ENCODE peak calls at places on chromosome 14, in six cellular contexts. Q is OCI-LY7, F is breast epithelium, U is IMR-90, S is Caco-2, A is heart left ventricle. C is an unnamed sample.

GRCh38 chr14:104970231-104971068 is 7.7 kb downstream of the AHNAK2 start:
- DNase-seq in A (peak), U (peak), S (no peak), F (no peak), Q (no peak), C (no peak)

GRCh38 chr14:45838597-45838996 is 585.6 kb upstream of the MIS18BP1 start:
- DNase-seq in S (no peak), A (no peak), Q (peak), U (no peak), F (no peak), C (no peak)

GRCh38 chr14:106228541-106229158 is 702.3 kb downstream of the TMEM121 start:
- DNase-seq in U (no peak), F (no peak), A (no peak), Q (peak), S (no peak), C (no peak)

GRCh38 chr14:71932229-71932951 is at the start of gene RGS6:
- DNase-seq in U (no peak), A (peak), Q (no peak), S (no peak), F (no peak), C (no peak)

GRCh38 chr14:103123634-103124500 is 606 bp downstream of the TNFAIP2 start:
- DNase-seq in S (no peak), U (no peak), A (peak), F (no peak), Q (no peak), C (no peak)

GRCh38 chr14:51482112-51482511 is 169.6 kb upstream of the FRMD6 start:
- DNase-seq in U (no peak), S (no peak), F (no peak), A (no peak), Q (no peak), C (no peak)

GRCh38 chr14:37583358-37584210 is 11.5 kb downstream of the FOXA1 start:
- DNase-seq in A (no peak), F (peak), U (no peak), Q (no peak), S (peak), C (no peak)

GRCh38 chr14:64539186-64539552 is 1.4 kb upstream of the HSPA2 start:
- DNase-seq in F (no peak), S (no peak), A (no peak), U (no peak), Q (no peak), C (no peak)

GRCh38 chr14:103662591-103662990 is 33.6 kb downstream of the KLC1 start:
- DNase-seq in A (no peak), Q (no peak), F (no peak), U (no peak), S (no peak), C (no peak)

GRCh38 chr14:24072436-24072835 is 1.1 kb downstream of the CPNE6 start:
- DNase-seq in A (no peak), F (no peak), Q (no peak), U (no peak), S (no peak), C (no peak)

GRCh38 chr14:101527987-101528386 is 33.3 kb upstream of the DIO3 start:
- DNase-seq in U (no peak), S (no peak), A (no peak), F (no peak), Q (no peak), C (no peak)

GRCh38 chr14:64444984-64445845 is 20.1 kb upstream of the AKAP5 start:
- DNase-seq in Q (no peak), U (peak), A (no peak), F (no peak), S (no peak), C (no peak)

GRCh38 chr14:70640938-70641547 is 673 bp upstream of the TTC9 start:
- DNase-seq in S (no peak), F (no peak), A (no peak), Q (peak), U (peak), C (no peak)

GRCh38 chr14:91883770-91884169 is 16.4 kb upstream of the TC2N start:
- DNase-seq in F (no peak), Q (no peak), S (no peak), A (peak), U (no peak), C (no peak)

GRCh38 chr14:68695871-68696665 is 96.8 kb downstream of the ZFP36L1 start:
- DNase-seq in F (no peak), S (no peak), U (no peak), A (no peak), Q (no peak), C (no peak)

GRCh38 chr14:78921856-78922255 is 751.7 kb downstream of the NRXN3 start:
- DNase-seq in U (peak), F (no peak), S (no peak), Q (no peak), A (no peak), C (no peak)

GRCh38 chr14:53128706-53129105 is 24.4 kb downstream of the DDHD1 start:
- DNase-seq in Q (no peak), A (no peak), F (no peak), S (no peak), U (no peak), C (no peak)

GRCh38 chr14:68167019-68167716 is 347.6 kb downstream of the RAD51B start:
- DNase-seq in S (no peak), F (no peak), U (no peak), A (no peak), Q (no peak), C (no peak)

GRCh38 chr14:102211240-102211639 is 71.5 kb downstream of the WDR20 start:
- DNase-seq in A (no peak), U (no peak), Q (no peak), F (no peak), S (no peak), C (no peak)

GRCh38 chr14:99273025-99273723 is 1.2 kb upstream of the BCL11B start:
- DNase-seq in Q (no peak), F (no peak), S (peak), U (no peak), A (no peak), C (no peak)

GRCh38 chr14:100384819-100385813 is 62.0 kb downstream of the SLC25A47 start:
- DNase-seq in Q (peak), S (no peak), F (no peak), U (peak), A (no peak), C (no peak)

GRCh38 chr14:67668559-67668958 is 5.9 kb downstream of the VTI1B start:
- DNase-seq in A (no peak), Q (no peak), F (no peak), S (no peak), U (no peak), C (no peak)

GRCh38 chr14:86782092-86782580 is 1210.8 kb downstream of the GALC start:
- DNase-seq in S (no peak), F (no peak), A (no peak), Q (no peak), U (no peak), C (no peak)

GRCh38 chr14:104267895-104268294 is 129.5 kb downstream of the KIF26A start:
- DNase-seq in A (peak), S (no peak), F (peak), U (no peak), Q (no peak), C (no peak)

GRCh38 chr14:104636131-104636530 is 31.6 kb upstream of the TMEM179 start:
- DNase-seq in A (no peak), S (no peak), Q (no peak), U (no peak), F (no peak), C (no peak)

GRCh38 chr14:92531151-92531873 is 17.7 kb downstream of the RIN3 start:
- DNase-seq in A (no peak), F (no peak), S (no peak), Q (no peak), U (no peak), C (no peak)

GRCh38 chr14:51087024-51087423 is 7.9 kb downstream of the TRIM9 start:
- DNase-seq in A (peak), Q (no peak), F (no peak), U (no peak), S (peak), C (no peak)

GRCh38 chr14:33454022-33454645 is 496.7 kb downstream of the EGLN3 start:
- DNase-seq in F (no peak), A (no peak), Q (no peak), U (no peak), S (no peak), C (no peak)

GRCh38 chr14:33455998-33456397 is 494.9 kb downstream of the EGLN3 start:
- DNase-seq in U (no peak), Q (no peak), A (no peak), F (no peak), S (no peak), C (no peak)

GRCh38 chr14:33454707-33455106 is 496.2 kb downstream of the EGLN3 start:
- DNase-seq in A (no peak), F (no peak), S (no peak), U (no peak), Q (no peak), C (no peak)

GRCh38 chr14:33457617-33458016 is 493.3 kb downstream of the EGLN3 start:
- DNase-seq in S (no peak), Q (no peak), F (no peak), A (no peak), U (no peak), C (no peak)

DNA sequence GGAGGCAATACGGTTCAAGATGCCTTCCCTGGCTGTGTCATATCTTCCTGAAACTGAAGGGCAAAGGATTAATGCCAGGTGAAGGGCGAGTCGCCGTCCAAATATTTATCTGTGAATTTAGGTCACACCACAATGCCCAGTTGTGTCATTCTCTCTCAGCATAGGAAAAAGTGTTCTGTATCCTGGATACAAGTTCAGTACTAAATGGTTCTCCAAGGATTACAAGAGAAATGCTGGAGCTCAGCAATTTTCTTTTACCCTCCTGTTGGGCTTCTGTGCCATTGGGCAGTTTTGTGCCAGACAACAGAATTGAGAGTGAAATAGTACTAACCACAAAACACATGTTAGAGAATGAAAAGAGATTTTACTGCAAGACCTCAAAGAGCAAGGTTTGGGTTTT is 493.9 kb downstream of the EGLN3 start:
- DNase-seq in U (no peak), S (no peak), Q (no peak), F (no peak), A (no peak), C (no peak)
- TF ChIP-seq CTCF in U (no peak), S (no peak), Q (no peak), F (no peak), A (no peak), C (no peak)

GRCh38 chr14:22977434-22977683 is 5.0 kb downstream of the AJUBA start:
- DNase-seq in Q (no peak), A (no peak), S (no peak), F (no peak), U (no peak), C (no peak)
- H3K4me3 ChIP-seq in Q (no peak), A (no peak), S (no peak), F (no peak), U (no peak), C (no peak)

GRCh38 chr14:76181546-76181945 is 29.8 kb downstream of the GPATCH2L start:
- DNase-seq in F (no peak), A (no peak), U (no peak), S (no peak), Q (peak), C (no peak)
- TF ChIP-seq CTCF in F (no peak), A (no peak), U (peak), S (no peak), Q (peak), C (peak)

DNA sequence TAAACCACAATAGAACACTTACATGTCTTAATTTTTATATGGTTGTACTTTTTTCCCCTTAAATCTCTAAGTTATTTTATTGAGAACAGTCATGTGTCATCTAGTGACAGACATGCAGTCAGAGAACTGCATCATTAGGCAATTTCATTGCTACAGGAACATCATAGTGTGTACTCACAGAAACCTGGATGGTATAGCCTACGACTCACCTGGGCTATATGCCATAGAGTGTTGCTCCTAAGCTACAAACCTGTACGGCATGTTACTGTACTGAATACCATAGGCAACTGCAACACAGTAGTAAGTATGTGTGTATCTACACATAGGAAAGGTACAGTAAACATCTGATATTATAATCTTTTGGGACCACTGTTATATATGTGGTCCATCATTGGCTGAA is 557.6 kb downstream of the PRKD1 start:
- DNase-seq in Q (no peak), U (no peak), A (no peak), F (no peak), S (no peak), C (peak)
- H3K4me3 ChIP-seq in Q (no peak), U (no peak), A (no peak), F (no peak), S (no peak), C (no peak)

GRCh38 chr14:39426605-39427004 is 5.6 kb downstream of the FBXO33 start:
- DNase-seq in Q (peak), U (peak), A (no peak), F (no peak), S (no peak), C (no peak)
- TF ChIP-seq CTCF in Q (peak), U (peak), A (peak), F (no peak), S (no peak), C (peak)

GRCh38 chr14:94540031-94540794 is 21.0 kb upstream of the SERPINA4 start:
- DNase-seq in F (no peak), A (no peak), U (peak), Q (no peak), S (no peak), C (no peak)
- H3K4me3 ChIP-seq in F (no peak), A (no peak), U (no peak), Q (no peak), S (no peak), C (no peak)

GRCh38 chr14:31486764-31487163 is 1.1 kb downstream of the GPR33 start:
- DNase-seq in U (no peak), A (no peak), F (no peak), Q (no peak), S (no peak), C (no peak)
- TF ChIP-seq CTCF in U (no peak), A (no peak), F (no peak), Q (no peak), S (no peak), C (no peak)

GRCh38 chr14:90302529-90303303 is 29.0 kb downstream of the NRDE2 start:
- DNase-seq in F (no peak), A (no peak), U (no peak), S (no peak), Q (no peak), C (no peak)
- H3K4me3 ChIP-seq in F (no peak), A (no peak), U (no peak), S (no peak), Q (no peak), C (no peak)

C was measured in LNCaP clone FGC.